ENCODE peak calls at places on chromosomes 3 and 15, in four cellular contexts. D is AG09319, K is GM12891, F is NCI-H1092 treated with DMSO at 0.1 percent for 48 hours. Q is an unnamed sample.

GRCh38 chr3:22988566-22988965 is 214.6 kb upstream of the UBE2E2 start:
- DNase-seq in D (no peak), F (peak), K (no peak), Q (no peak)

GRCh38 chr15:70023064-70023768 is 74.5 kb downstream of the TLE3 start:
- DNase-seq in K (peak), D (no peak), F (no peak), Q (no peak)

GRCh38 chr3:79368403-79368802 is 399.4 kb downstream of the ROBO1 start:
- DNase-seq in F (no peak), K (no peak), D (no peak), Q (no peak)

GRCh38 chr3:138332472-138333073 is 2.9 kb upstream of the NME9 start:
- DNase-seq in F (peak), K (no peak), D (no peak), Q (peak)

GRCh38 chr3:188076176-188076575 is 77.8 kb upstream of the LPP start:
- DNase-seq in K (no peak), D (no peak), F (no peak), Q (peak)

GRCh38 chr3:40382617-40382979 is 4.4 kb upstream of the ENTPD3 start:
- DNase-seq in F (no peak), K (no peak), D (no peak), Q (no peak)

GRCh38 chr3:29280675-29281264 is at the start of gene RBMS3:
- DNase-seq in D (peak), K (no peak), F (peak), Q (peak)

GRCh38 chr15:33608714-33609113 is 297.9 kb downstream of the RYR3 start:
- DNase-seq in D (no peak), F (no peak), K (no peak), Q (no peak)

GRCh38 chr3:64686446-64686908 is 1.3 kb downstream of the ADAMTS9 start:
- DNase-seq in D (no peak), K (no peak), F (no peak), Q (no peak)

GRCh38 chr3:53036063-53036619 is 9.7 kb downstream of the SFMBT1 start:
- DNase-seq in K (no peak), D (no peak), F (no peak), Q (no peak)

GRCh38 chr15:29618586-29618985 is 203.7 kb downstream of the TJP1 start:
- DNase-seq in F (no peak), D (no peak), K (no peak), Q (no peak)

GRCh38 chr15:69758291-69758771 is 305.7 kb downstream of the RPLP1 start:
- DNase-seq in F (no peak), D (no peak), K (no peak), Q (no peak)

GRCh38 chr15:95127356-95127755 is 896.0 kb downstream of the MCTP2 start:
- DNase-seq in K (no peak), F (no peak), D (no peak), Q (no peak)

GRCh38 chr15:70241031-70241430 is 143.3 kb upstream of the TLE3 start:
- DNase-seq in F (no peak), K (no peak), D (no peak), Q (no peak)

GRCh38 chr3:179027326-179027900 is 44.2 kb downstream of the ZMAT3 start:
- DNase-seq in F (no peak), K (no peak), D (no peak), Q (no peak)

GRCh38 chr3:187813198-187813597 is 67.9 kb upstream of the BCL6 start:
- DNase-seq in D (no peak), F (no peak), K (no peak), Q (no peak)

Q was measured in G401.